ENCODE peak calls at places on chromosome 18, in nine cellular contexts. R, X, V, W, C, G, K, A and Q are unnamed samples.

GRCh38 chr18:55245200-55245599 is 285.9 kb upstream of the CCDC68 start:
- DNase-seq in C (peak), X (no peak), W (no peak), R (no peak), G (no peak), V (no peak), A (no peak), K (no peak), Q (no peak)

GRCh38 chr18:44741551-44741950 is 60.9 kb downstream of the SETBP1 start:
- DNase-seq in V (no peak), C (no peak), X (no peak), W (no peak), K (no peak), A (no peak), G (no peak), R (no peak), Q (no peak)

GRCh38 chr18:31149351-31149750 is 13.3 kb downstream of the DSC1 start:
- DNase-seq in X (no peak), G (no peak), K (no peak), V (no peak), R (no peak), C (no peak), A (no peak), W (no peak), Q (no peak)

GRCh38 chr18:56831988-56832387 is 180.8 kb downstream of the WDR7 start:
- DNase-seq in A (no peak), X (no peak), G (no peak), V (no peak), K (no peak), W (no peak), R (no peak), C (no peak), Q (no peak)

GRCh38 chr18:45335644-45336043 is 279.6 kb upstream of the SLC14A2 start:
- DNase-seq in R (no peak), X (no peak), V (no peak), W (no peak), C (peak), G (no peak), A (peak), K (no peak), Q (no peak)

GRCh38 chr18:57116598-57117132 is 30.2 kb upstream of the BOD1L2 start:
- DNase-seq in R (no peak), K (no peak), X (no peak), G (no peak), V (no peak), A (no peak), W (no peak), C (no peak), Q (no peak)

GRCh38 chr18:54607213-54607934 is 16.3 kb downstream of the DYNAP start:
- DNase-seq in V (peak), G (no peak), K (no peak), W (no peak), C (peak), X (no peak), R (peak), A (peak), Q (no peak)

GRCh38 chr18:51397347-51397962 is 200.0 kb upstream of the MEX3C start:
- DNase-seq in C (no peak), W (no peak), A (no peak), G (no peak), X (no peak), V (no peak), R (no peak), K (no peak), Q (no peak)

GRCh38 chr18:57910817-57911216 is 107.7 kb upstream of the ATP8B1 start:
- DNase-seq in V (no peak), W (no peak), G (no peak), A (no peak), K (peak), C (no peak), X (peak), R (no peak), Q (no peak)

GRCh38 chr18:73119574-73119973 is 251.8 kb upstream of the NETO1 start:
- DNase-seq in R (no peak), W (no peak), G (no peak), K (no peak), X (no peak), V (no peak), C (no peak), A (no peak), Q (no peak)

GRCh38 chr18:23872701-23873550 is 141.6 kb upstream of the TTC39C start:
- DNase-seq in W (no peak), X (no peak), A (peak), G (peak), R (no peak), V (no peak), C (no peak), K (no peak), Q (peak)

GRCh38 chr18:48828713-48829442 is 121.9 kb downstream of the SMAD7 start:
- DNase-seq in X (no peak), A (no peak), K (no peak), R (no peak), G (no peak), V (no peak), W (no peak), C (no peak), Q (no peak)

GRCh38 chr18:74414951-74415515 is 42.1 kb downstream of the DIPK1C start:
- DNase-seq in A (no peak), C (no peak), V (no peak), K (no peak), R (no peak), G (no peak), X (no peak), W (no peak), Q (no peak)

GRCh38 chr18:58257461-58257860 is 213.4 kb downstream of the NEDD4L start:
- DNase-seq in C (no peak), A (no peak), K (peak), X (no peak), R (no peak), W (no peak), G (no peak), V (no peak), Q (no peak)

GRCh38 chr18:74724186-74724585 is 126.5 kb downstream of the ZNF407 start:
- DNase-seq in W (no peak), C (peak), V (peak), R (no peak), G (no peak), A (peak), K (no peak), X (no peak), Q (no peak)

GRCh38 chr18:57885931-57886330 is 82.8 kb upstream of the ATP8B1 start:
- DNase-seq in K (no peak), A (peak), V (peak), G (no peak), X (no peak), W (no peak), R (no peak), C (no peak), Q (no peak)

GRCh38 chr18:7062844-7063243 is 54.8 kb downstream of the LAMA1 start:
- DNase-seq in V (no peak), K (no peak), A (no peak), R (no peak), X (no peak), W (no peak), C (no peak), G (no peak), Q (no peak)

GRCh38 chr18:45059695-45060094 is 379.0 kb downstream of the SETBP1 start:
- DNase-seq in G (no peak), R (no peak), C (peak), V (peak), X (no peak), K (no peak), W (no peak), A (peak), Q (no peak)

GRCh38 chr18:662197-662596 is 4.7 kb downstream of the TYMS start:
- DNase-seq in C (no peak), R (no peak), G (no peak), V (no peak), W (no peak), X (no peak), A (no peak), K (no peak), Q (no peak)

GRCh38 chr18:10381951-10382350 is 72.5 kb upstream of the APCDD1 start:
- DNase-seq in R (no peak), C (no peak), V (no peak), G (no peak), A (peak), K (no peak), W (no peak), X (no peak), Q (no peak)

GRCh38 chr18:43049021-43049420 is 66.5 kb downstream of the RIT2 start:
- DNase-seq in G (no peak), R (no peak), W (no peak), V (peak), K (no peak), X (no peak), A (no peak), C (peak), Q (no peak)

GRCh38 chr18:32930695-32931301 is 158.0 kb upstream of the KLHL14 start:
- DNase-seq in V (peak), A (peak), C (peak), K (peak), W (no peak), G (no peak), R (peak), X (no peak), Q (no peak)

GRCh38 chr18:80246656-80247402 is 485 bp downstream of the PARD6G start:
- DNase-seq in V (peak), W (peak), A (peak), G (no peak), X (peak), R (no peak), K (no peak), C (no peak), Q (no peak)

GRCh38 chr18:80244956-80245730 is 2.2 kb downstream of the PARD6G start:
- DNase-seq in W (peak), K (no peak), G (no peak), C (no peak), X (no peak), V (no peak), A (no peak), R (no peak), Q (no peak)

GRCh38 chr18:80245781-80246655 is 1.3 kb downstream of the PARD6G start:
- DNase-seq in C (no peak), V (no peak), A (peak), G (no peak), X (no peak), R (no peak), W (peak), K (no peak), Q (no peak)

GRCh38 chr18:80249217-80250093 is 2.1 kb upstream of the PARD6G start:
- DNase-seq in V (no peak), C (peak), G (no peak), K (no peak), A (peak), R (no peak), X (no peak), W (peak), Q (no peak)

GRCh38 chr18:80247403-80247916 is at the start of gene PARD6G:
- DNase-seq in W (peak), V (peak), G (peak), A (peak), X (peak), R (peak), C (peak), K (no peak), Q (peak)
- TF ChIP-seq CTCF in W (no peak), V (peak), G (no peak), A (peak), X (no peak), R (peak), C (peak), K (no peak), Q (no peak)

GRCh38 chr18:76923485-76924085 is 101.2 kb downstream of the ZNF236 start:
- DNase-seq in A (peak), K (peak), G (no peak), R (no peak), C (peak), W (peak), V (peak), X (no peak), Q (no peak)

GRCh38 chr18:76920974-76921373 is 98.6 kb downstream of the ZNF236 start:
- DNase-seq in K (no peak), W (no peak), A (no peak), G (no peak), R (no peak), X (no peak), C (no peak), V (no peak), Q (no peak)

GRCh38 chr18:76927216-76927725 is 104.9 kb downstream of the ZNF236 start:
- DNase-seq in X (no peak), K (no peak), W (no peak), V (no peak), C (no peak), A (no peak), R (no peak), G (no peak), Q (no peak)

GRCh38 chr18:76922107-76922506 is 99.8 kb downstream of the ZNF236 start:
- DNase-seq in W (peak), C (peak), V (peak), X (peak), A (peak), R (no peak), K (peak), G (peak), Q (peak)
- TF ChIP-seq CTCF in W (peak), C (peak), V (peak), X (peak), A (peak), R (peak), K (peak), G (peak), Q (peak)

GRCh38 chr18:36828630-36829361 is at the start of the genes KIAA1328 and TPGS2:
- DNase-seq in A (peak), G (peak), C (peak), V (peak), K (peak), X (peak), R (no peak), W (peak), Q (peak)
- TF ChIP-seq CTCF in A (peak), G (peak), C (peak), V (peak), K (peak), X (peak), R (peak), W (peak), Q (peak)

DNA sequence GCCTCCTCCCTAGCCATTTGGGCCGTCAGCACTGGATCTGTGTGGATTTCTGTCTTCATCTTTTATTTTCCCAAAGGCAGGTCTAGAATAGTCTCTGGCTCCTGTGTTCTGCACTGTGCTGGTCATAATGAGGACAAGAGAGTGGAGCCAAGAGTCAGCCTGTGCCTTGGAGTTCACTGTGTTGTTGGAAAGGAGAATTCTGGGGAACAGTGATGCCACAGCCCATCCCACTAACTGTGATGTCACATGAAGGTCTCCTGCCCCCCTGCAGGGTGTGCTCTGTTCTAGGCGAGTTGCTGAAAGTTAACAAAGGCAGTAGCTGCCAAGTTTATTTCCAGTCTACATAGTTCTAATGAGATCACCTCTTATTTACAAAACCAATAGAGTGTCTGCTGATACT is 248.5 kb downstream of the TPGS2 start:
- DNase-seq in W (peak), C (peak), V (peak), K (no peak), A (peak), R (peak), X (no peak), G (no peak), Q (no peak)
- TF ChIP-seq CTCF in W (no peak), C (peak), V (no peak), K (no peak), A (peak), R (peak), X (no peak), G (no peak), Q (no peak)

GRCh38 chr18:59646228-59646945 is 50.8 kb downstream of the CCBE1 start:
- DNase-seq in X (no peak), A (no peak), C (no peak), V (no peak), G (no peak), R (no peak), W (no peak), K (no peak), Q (no peak)
- TF ChIP-seq CTCF in X (peak), A (no peak), C (no peak), V (peak), G (no peak), R (no peak), W (no peak), K (peak), Q (no peak)

GRCh38 chr18:41899535-41899934 is 55.5 kb upstream of the PIK3C3 start:
- DNase-seq in K (no peak), C (no peak), G (no peak), V (peak), W (no peak), A (peak), R (no peak), X (no peak), Q (no peak)
- TF ChIP-seq CTCF in K (no peak), C (no peak), G (no peak), V (peak), W (no peak), A (peak), R (no peak), X (no peak), Q (no peak)

GRCh38 chr18:49859006-49859359 is 45.6 kb upstream of the ACAA2 start:
- DNase-seq in W (no peak), G (no peak), R (no peak), C (no peak), A (no peak), X (no peak), K (no peak), V (no peak), Q (no peak)

GRCh38 chr18:49859725-49860124 is 46.4 kb upstream of the ACAA2 start:
- DNase-seq in G (no peak), W (no peak), V (no peak), K (no peak), A (no peak), R (no peak), C (no peak), X (no peak), Q (no peak)

GRCh38 chr18:49862656-49863385 is 49.5 kb upstream of the ACAA2 start:
- DNase-seq in G (no peak), C (no peak), V (no peak), W (no peak), X (no peak), R (no peak), A (no peak), K (no peak), Q (no peak)

GRCh38 chr18:49863769-49864615 is 50.7 kb upstream of the ACAA2 start:
- DNase-seq in K (no peak), V (no peak), C (no peak), G (no peak), W (peak), A (no peak), X (no peak), R (no peak), Q (no peak)

GRCh38 chr18:49861659-49862058 is 48.3 kb upstream of the ACAA2 start:
- DNase-seq in X (no peak), K (peak), G (no peak), A (no peak), V (peak), C (no peak), W (no peak), R (no peak), Q (no peak)
- TF ChIP-seq CTCF in X (peak), K (peak), G (peak), A (peak), V (peak), C (peak), W (peak), R (peak), Q (peak)

GRCh38 chr18:47215554-47216138 is 35.8 kb downstream of the SKOR2 start:
- DNase-seq in V (peak), K (peak), W (peak), A (peak), R (peak), C (peak), G (no peak), X (peak), Q (no peak)
- TF ChIP-seq CTCF in V (peak), K (peak), W (no peak), A (peak), R (peak), C (peak), G (no peak), X (peak), Q (no peak)